ENCODE peak calls at places on chromosomes 6 and 20, in six cellular contexts. D is H9; F is CD8-positive, alpha-beta memory T cell; H is body of pancreas; R is posterior cingulate gyrus; A is T follicular helper cell. G is an unnamed sample.

GRCh38 chr6:127134136-127134535 is 15.7 kb downstream of the RSPO3 start:
- DNase-seq in R (no peak), F (no peak), A (no peak), D (no peak), H (no peak), G (no peak)

GRCh38 chr20:62666736-62667529 is 24.6 kb downstream of the SLCO4A1 start:
- DNase-seq in H (peak; percentile 75), F (no peak), R (peak; percentile 37), A (no peak), D (no peak), G (no peak)

GRCh38 chr6:166955121-166955864 is 1.1 kb downstream of the RNASET2 start:
- DNase-seq in A (no peak), F (no peak), H (peak; percentile 28), D (no peak), R (no peak), G (no peak)

GRCh38 chr6:35136185-35136584 is 5.0 kb downstream of the TCP11 start:
- DNase-seq in F (no peak), R (no peak), D (no peak), A (no peak), H (no peak), G (no peak)

GRCh38 chr6:33430991-33431879 is 11.4 kb downstream of the SYNGAP1 start:
- DNase-seq in R (peak; percentile 86), A (peak; percentile 79), D (peak; percentile 95), F (peak; percentile 79), H (no peak), G (no peak)

GRCh38 chr6:11710221-11710836 is 68.3 kb downstream of the ADTRP start:
- DNase-seq in A (peak; percentile 40), F (no peak), R (no peak), D (no peak), H (no peak), G (no peak)

GRCh38 chr6:68008445-68008844 is 626.6 kb upstream of the ADGRB3 start:
- DNase-seq in D (no peak), F (no peak), H (no peak), R (no peak), A (no peak), G (no peak)

GRCh38 chr20:25005220-25005619 is 12.7 kb upstream of the APMAP start:
- DNase-seq in A (no peak), H (no peak), D (peak; percentile 6), F (no peak), R (no peak), G (no peak)

GRCh38 chr20:60228255-60228654 is 270.0 kb downstream of the CDH26 start:
- DNase-seq in F (no peak), A (no peak), H (no peak), R (no peak), D (no peak), G (no peak)

GRCh38 chr6:46781478-46782378 is 11.5 kb upstream of the MEP1A start:
- DNase-seq in A (no peak), D (no peak), F (no peak), R (peak; percentile 59), H (peak; percentile 52), G (peak; percentile 21)

G was measured in AG04450.